ENCODE peak calls at places on chromosomes 3 and 15, in four cellular contexts. One of them, this sample, is unnamed.

GRCh38 chr3:39220551-39221530 is 28.4 kb upstream of the XIRP1 start:
- DNase-seq in spleen: no peak
- DNase-seq in activated gamma-delta T cell treated with anti-CD3 and anti-CD28 coated beads, Interleukin-2, amount 50 U/mL, for 16 hours: no peak
- DNase-seq in AG08396: no peak
- DNase-seq in this sample: no peak

GRCh38 chr3:10646531-10647335 is 141.3 kb upstream of the ATP2B2 start:
- DNase-seq in spleen: peak
- DNase-seq in activated gamma-delta T cell treated with anti-CD3 and anti-CD28 coated beads, Interleukin-2, amount 50 U/mL, for 16 hours: no peak
- DNase-seq in AG08396: no peak
- DNase-seq in this sample: no peak

GRCh38 chr15:48498828-48499227 is 146.7 kb downstream of the FBN1 start:
- DNase-seq in spleen: no peak
- DNase-seq in activated gamma-delta T cell treated with anti-CD3 and anti-CD28 coated beads, Interleukin-2, amount 50 U/mL, for 16 hours: no peak
- DNase-seq in AG08396: no peak
- DNase-seq in this sample: no peak

GRCh38 chr3:159950156-159950898 is 38.3 kb upstream of the IL12A start:
- DNase-seq in spleen: no peak
- DNase-seq in activated gamma-delta T cell treated with anti-CD3 and anti-CD28 coated beads, Interleukin-2, amount 50 U/mL, for 16 hours: no peak
- DNase-seq in AG08396: no peak
- DNase-seq in this sample: no peak

GRCh38 chr3:159894386-159894785 is 94.2 kb upstream of the IL12A start:
- DNase-seq in spleen: no peak
- DNase-seq in activated gamma-delta T cell treated with anti-CD3 and anti-CD28 coated beads, Interleukin-2, amount 50 U/mL, for 16 hours: no peak
- DNase-seq in AG08396: no peak
- DNase-seq in this sample: no peak

GRCh38 chr3:159322322-159322939 is 520.6 kb downstream of the MFSD1 start:
- DNase-seq in spleen: peak
- DNase-seq in activated gamma-delta T cell treated with anti-CD3 and anti-CD28 coated beads, Interleukin-2, amount 50 U/mL, for 16 hours: no peak
- DNase-seq in AG08396: peak
- DNase-seq in this sample: peak

GRCh38 chr15:74193905-74194304 is 8.7 kb downstream of the STRA6 start:
- DNase-seq in spleen: no peak
- DNase-seq in activated gamma-delta T cell treated with anti-CD3 and anti-CD28 coated beads, Interleukin-2, amount 50 U/mL, for 16 hours: no peak
- DNase-seq in AG08396: no peak
- DNase-seq in this sample: no peak

GRCh38 chr3:157335677-157336076 is 101.0 kb upstream of the PTX3 start:
- DNase-seq in spleen: no peak
- DNase-seq in activated gamma-delta T cell treated with anti-CD3 and anti-CD28 coated beads, Interleukin-2, amount 50 U/mL, for 16 hours: no peak
- DNase-seq in AG08396: peak
- DNase-seq in this sample: no peak

GRCh38 chr3:105938101-105938500 is 69.3 kb upstream of the CBLB start:
- DNase-seq in spleen: no peak
- DNase-seq in activated gamma-delta T cell treated with anti-CD3 and anti-CD28 coated beads, Interleukin-2, amount 50 U/mL, for 16 hours: no peak
- DNase-seq in AG08396: peak
- DNase-seq in this sample: no peak

GRCh38 chr3:184977796-184978195 is 165.8 kb downstream of the VPS8 start:
- DNase-seq in spleen: no peak
- DNase-seq in activated gamma-delta T cell treated with anti-CD3 and anti-CD28 coated beads, Interleukin-2, amount 50 U/mL, for 16 hours: no peak
- DNase-seq in AG08396: no peak
- DNase-seq in this sample: no peak

GRCh38 chr3:78707616-78708015 is 1060.2 kb downstream of the ROBO1 start:
- DNase-seq in spleen: no peak
- DNase-seq in activated gamma-delta T cell treated with anti-CD3 and anti-CD28 coated beads, Interleukin-2, amount 50 U/mL, for 16 hours: no peak
- DNase-seq in AG08396: no peak
- DNase-seq in this sample: no peak

GRCh38 chr15:26874774-26875475 is 8.1 kb downstream of the GABRA5 start:
- DNase-seq in spleen: no peak
- DNase-seq in activated gamma-delta T cell treated with anti-CD3 and anti-CD28 coated beads, Interleukin-2, amount 50 U/mL, for 16 hours: no peak
- DNase-seq in AG08396: no peak
- DNase-seq in this sample: no peak

GRCh38 chr3:36923523-36923943 is 21.3 kb downstream of the TRANK1 start:
- DNase-seq in spleen: peak
- DNase-seq in activated gamma-delta T cell treated with anti-CD3 and anti-CD28 coated beads, Interleukin-2, amount 50 U/mL, for 16 hours: no peak
- DNase-seq in AG08396: no peak
- DNase-seq in this sample: no peak

GRCh38 chr15:70563561-70564095 is 199.7 kb downstream of the UACA start:
- DNase-seq in spleen: no peak
- DNase-seq in activated gamma-delta T cell treated with anti-CD3 and anti-CD28 coated beads, Interleukin-2, amount 50 U/mL, for 16 hours: no peak
- DNase-seq in AG08396: no peak
- DNase-seq in this sample: no peak

GRCh38 chr3:86047329-86047625 is 943.7 kb downstream of the VGLL3 start:
- DNase-seq in spleen: no peak
- DNase-seq in activated gamma-delta T cell treated with anti-CD3 and anti-CD28 coated beads, Interleukin-2, amount 50 U/mL, for 16 hours: no peak
- DNase-seq in AG08396: no peak
- DNase-seq in this sample: no peak

GRCh38 chr3:66394261-66395249 is 106.3 kb downstream of the LRIG1 start:
- DNase-seq in spleen: peak
- DNase-seq in activated gamma-delta T cell treated with anti-CD3 and anti-CD28 coated beads, Interleukin-2, amount 50 U/mL, for 16 hours: no peak
- DNase-seq in AG08396: peak
- DNase-seq in this sample: no peak

GRCh38 chr3:147298511-147298982 is 107.8 kb downstream of the ZIC4 start:
- DNase-seq in spleen: no peak
- DNase-seq in activated gamma-delta T cell treated with anti-CD3 and anti-CD28 coated beads, Interleukin-2, amount 50 U/mL, for 16 hours: no peak
- DNase-seq in AG08396: peak
- DNase-seq in this sample: no peak

GRCh38 chr3:173399001-173399400 is 1.5 kb downstream of the NLGN1 start:
- DNase-seq in spleen: no peak
- DNase-seq in activated gamma-delta T cell treated with anti-CD3 and anti-CD28 coated beads, Interleukin-2, amount 50 U/mL, for 16 hours: no peak
- DNase-seq in AG08396: no peak
- DNase-seq in this sample: no peak

GRCh38 chr3:174342941-174343431 is 516.1 kb upstream of the NAALADL2 start:
- DNase-seq in spleen: no peak
- DNase-seq in activated gamma-delta T cell treated with anti-CD3 and anti-CD28 coated beads, Interleukin-2, amount 50 U/mL, for 16 hours: no peak
- DNase-seq in AG08396: no peak
- DNase-seq in this sample: no peak

GRCh38 chr3:195764961-195765706 is 44.4 kb downstream of the MUC20 start:
- DNase-seq in spleen: peak
- DNase-seq in activated gamma-delta T cell treated with anti-CD3 and anti-CD28 coated beads, Interleukin-2, amount 50 U/mL, for 16 hours: no peak
- DNase-seq in AG08396: no peak
- DNase-seq in this sample: no peak

GRCh38 chr15:38253448-38253847 is 812 bp downstream of the SPRED1 start:
- DNase-seq in spleen: no peak
- DNase-seq in activated gamma-delta T cell treated with anti-CD3 and anti-CD28 coated beads, Interleukin-2, amount 50 U/mL, for 16 hours: no peak
- DNase-seq in AG08396: peak
- DNase-seq in this sample: no peak

GRCh38 chr3:183122257-183122932 is 23.1 kb upstream of the MCCC1 start:
- DNase-seq in spleen: no peak
- DNase-seq in activated gamma-delta T cell treated with anti-CD3 and anti-CD28 coated beads, Interleukin-2, amount 50 U/mL, for 16 hours: no peak
- DNase-seq in AG08396: peak
- DNase-seq in this sample: no peak

GRCh38 chr3:97389883-97390282 is 374.7 kb upstream of the ARL6 start:
- DNase-seq in spleen: no peak
- DNase-seq in activated gamma-delta T cell treated with anti-CD3 and anti-CD28 coated beads, Interleukin-2, amount 50 U/mL, for 16 hours: no peak
- DNase-seq in AG08396: no peak
- DNase-seq in this sample: no peak

GRCh38 chr15:72979754-72980153 is 72.5 kb upstream of the NEO1 start:
- DNase-seq in spleen: no peak
- DNase-seq in activated gamma-delta T cell treated with anti-CD3 and anti-CD28 coated beads, Interleukin-2, amount 50 U/mL, for 16 hours: no peak
- DNase-seq in AG08396: no peak
- DNase-seq in this sample: no peak

GRCh38 chr3:9110802-9111201 is 138.6 kb downstream of the SRGAP3 start:
- DNase-seq in spleen: no peak
- DNase-seq in activated gamma-delta T cell treated with anti-CD3 and anti-CD28 coated beads, Interleukin-2, amount 50 U/mL, for 16 hours: no peak
- DNase-seq in AG08396: peak
- DNase-seq in this sample: no peak

GRCh38 chr3:151203053-151203420 is at the start of gene GPR171:
- DNase-seq in spleen: no peak
- DNase-seq in activated gamma-delta T cell treated with anti-CD3 and anti-CD28 coated beads, Interleukin-2, amount 50 U/mL, for 16 hours: peak
- DNase-seq in AG08396: no peak
- DNase-seq in this sample: peak

GRCh38 chr15:29126821-29127461 is 142.7 kb downstream of the NSMCE3 start:
- DNase-seq in spleen: peak
- DNase-seq in activated gamma-delta T cell treated with anti-CD3 and anti-CD28 coated beads, Interleukin-2, amount 50 U/mL, for 16 hours: no peak
- DNase-seq in AG08396: no peak
- DNase-seq in this sample: no peak

GRCh38 chr3:177764377-177764912 is 567.2 kb upstream of the TBL1XR1 start:
- DNase-seq in spleen: no peak
- DNase-seq in activated gamma-delta T cell treated with anti-CD3 and anti-CD28 coated beads, Interleukin-2, amount 50 U/mL, for 16 hours: no peak
- DNase-seq in AG08396: no peak
- DNase-seq in this sample: no peak

GRCh38 chr3:133467780-133468179 is 67.9 kb downstream of the BFSP2 start:
- DNase-seq in spleen: no peak
- DNase-seq in activated gamma-delta T cell treated with anti-CD3 and anti-CD28 coated beads, Interleukin-2, amount 50 U/mL, for 16 hours: no peak
- DNase-seq in AG08396: no peak
- DNase-seq in this sample: no peak

GRCh38 chr3:172218350-172219323 is 179.3 kb downstream of the FNDC3B start:
- DNase-seq in spleen: no peak
- DNase-seq in activated gamma-delta T cell treated with anti-CD3 and anti-CD28 coated beads, Interleukin-2, amount 50 U/mL, for 16 hours: no peak
- DNase-seq in AG08396: no peak
- DNase-seq in this sample: no peak

GRCh38 chr3:155019576-155019975 is 60.5 kb upstream of the MME start:
- DNase-seq in spleen: no peak
- DNase-seq in activated gamma-delta T cell treated with anti-CD3 and anti-CD28 coated beads, Interleukin-2, amount 50 U/mL, for 16 hours: no peak
- DNase-seq in AG08396: peak
- DNase-seq in this sample: no peak

GRCh38 chr15:91566116-91566515 is 287.4 kb upstream of the SLCO3A1 start:
- DNase-seq in spleen: no peak
- DNase-seq in activated gamma-delta T cell treated with anti-CD3 and anti-CD28 coated beads, Interleukin-2, amount 50 U/mL, for 16 hours: no peak
- DNase-seq in AG08396: no peak
- DNase-seq in this sample: no peak

GRCh38 chr3:171874251-171874679 is 31.1 kb downstream of the TMEM212 start:
- DNase-seq in spleen: no peak
- DNase-seq in activated gamma-delta T cell treated with anti-CD3 and anti-CD28 coated beads, Interleukin-2, amount 50 U/mL, for 16 hours: no peak
- DNase-seq in AG08396: peak
- DNase-seq in this sample: no peak

GRCh38 chr3:175002732-175003143 is 143.6 kb downstream of the NAALADL2 start:
- DNase-seq in spleen: no peak
- DNase-seq in activated gamma-delta T cell treated with anti-CD3 and anti-CD28 coated beads, Interleukin-2, amount 50 U/mL, for 16 hours: no peak
- DNase-seq in AG08396: peak
- DNase-seq in this sample: no peak

GRCh38 chr3:138078901-138079344 is 36.5 kb downstream of the DZIP1L start:
- DNase-seq in spleen: no peak
- DNase-seq in activated gamma-delta T cell treated with anti-CD3 and anti-CD28 coated beads, Interleukin-2, amount 50 U/mL, for 16 hours: no peak
- DNase-seq in AG08396: peak
- DNase-seq in this sample: peak

GRCh38 chr3:188584958-188585689 is 431.2 kb downstream of the LPP start:
- DNase-seq in spleen: no peak
- DNase-seq in activated gamma-delta T cell treated with anti-CD3 and anti-CD28 coated beads, Interleukin-2, amount 50 U/mL, for 16 hours: no peak
- DNase-seq in AG08396: no peak
- DNase-seq in this sample: no peak

GRCh38 chr15:33608714-33609113 is 297.9 kb downstream of the RYR3 start:
- DNase-seq in spleen: no peak
- DNase-seq in activated gamma-delta T cell treated with anti-CD3 and anti-CD28 coated beads, Interleukin-2, amount 50 U/mL, for 16 hours: no peak
- DNase-seq in AG08396: no peak
- DNase-seq in this sample: no peak

GRCh38 chr3:133491481-133492059 is 81.9 kb upstream of the CDV3 start:
- DNase-seq in spleen: peak
- DNase-seq in activated gamma-delta T cell treated with anti-CD3 and anti-CD28 coated beads, Interleukin-2, amount 50 U/mL, for 16 hours: no peak
- DNase-seq in AG08396: no peak
- DNase-seq in this sample: no peak

GRCh38 chr3:110881069-110881468 is 190.5 kb upstream of the NECTIN3 start:
- DNase-seq in spleen: no peak
- DNase-seq in activated gamma-delta T cell treated with anti-CD3 and anti-CD28 coated beads, Interleukin-2, amount 50 U/mL, for 16 hours: no peak
- DNase-seq in AG08396: peak
- DNase-seq in this sample: peak

GRCh38 chr3:122576174-122576940 is 1.1 kb upstream of the PARP15 start:
- DNase-seq in spleen: no peak
- DNase-seq in activated gamma-delta T cell treated with anti-CD3 and anti-CD28 coated beads, Interleukin-2, amount 50 U/mL, for 16 hours: no peak
- DNase-seq in AG08396: no peak
- DNase-seq in this sample: no peak